ENCODE peak calls at places on chromosomes 4 and X, in eight cellular contexts. X is A549, S is HCT116, C is K562, D is H1, A is endothelial cell of umbilical vein, E is HepG2, Q is GM12878. R is an unnamed sample.

GRCh38 chr4:184453402-184454160 is 20.8 kb downstream of the IRF2 start:
- DNase-seq in X (no peak), S (no peak), C (peak; percentile 23), D (no peak), A (peak; percentile 80), E (no peak), Q (no peak), R (peak; percentile 81)

GRCh38 chr4:94068712-94069111 is 139.0 kb upstream of the SMARCAD1 start:
- DNase-seq in X (no peak), S (no peak), C (no peak), D (no peak), A (no peak), E (no peak), Q (no peak), R (no peak)

GRCh38 chr4:99711657-99712056 is 54.0 kb upstream of the C4orf54 start:
- DNase-seq in X (no peak), S (no peak), C (no peak), D (no peak), A (no peak), E (no peak), Q (no peak), R (no peak)

GRCh38 chr4:173227753-173228152 is 59.1 kb downstream of the GALNT7 start:
- DNase-seq in X (no peak), S (no peak), C (no peak), D (no peak), A (no peak), E (no peak), Q (no peak), R (peak; percentile 14)

GRCh38 chrX:4182010-4182806 is 468.8 kb upstream of the PRKX start:
- DNase-seq in X (no peak), S (no peak), C (no peak), D (peak; percentile 7), A (no peak), E (no peak), Q (no peak), R (no peak)

GRCh38 chrX:96386981-96387380 is 297.7 kb upstream of the DIAPH2 start:
- DNase-seq in X (no peak), S (no peak), C (no peak), D (no peak), A (no peak), E (no peak), Q (no peak), R (no peak)

GRCh38 chr4:78569291-78569821 is 17.8 kb downstream of the ANXA3 start:
- DNase-seq in X (peak; percentile 32), S (peak; percentile 87), C (no peak), D (no peak), A (peak; percentile 80), E (peak; percentile 31), Q (no peak), R (no peak)

GRCh38 chr4:186487726-186488125 is 67.6 kb downstream of the MTNR1A start:
- DNase-seq in X (no peak), S (no peak), C (no peak), D (no peak), A (no peak), E (no peak), Q (no peak), R (no peak)

GRCh38 chrX:15714529-15714928 is 23.5 kb upstream of the CA5B start:
- DNase-seq in X (no peak), S (no peak), C (no peak), D (no peak), A (peak; percentile 57), E (no peak), Q (no peak), R (no peak)

GRCh38 chrX:125940985-125941384 is 225.1 kb downstream of the DCAF12L2 start:
- DNase-seq in X (no peak), S (no peak), C (no peak), D (no peak), A (no peak), E (no peak), Q (no peak), R (no peak)

GRCh38 chrX:44945736-44946135 is 72.7 kb downstream of the KDM6A start:
- DNase-seq in X (no peak), S (no peak), C (peak; percentile 9), D (no peak), A (no peak), E (peak; percentile 10), Q (no peak), R (peak; percentile 3)

GRCh38 chr4:155777971-155778710 is 19.3 kb downstream of the GUCY1B1 start:
- DNase-seq in X (no peak), S (no peak), C (no peak), D (no peak), A (no peak), E (no peak), Q (no peak), R (no peak)

GRCh38 chr4:72468904-72469502 is 100.0 kb downstream of the ADAMTS3 start:
- DNase-seq in X (peak; percentile 0), S (peak; percentile 4), C (peak; percentile 10), D (no peak), A (peak; percentile 46), E (peak; percentile 17), Q (no peak), R (peak; percentile 20)

GRCh38 chr4:124713213-124713592 is 671 bp upstream of the ANKRD50 start:
- DNase-seq in X (peak; percentile 63), S (peak; percentile 79), C (peak; percentile 78), D (peak; percentile 33), A (peak; percentile 81), E (peak; percentile 80), Q (no peak), R (peak; percentile 76)

GRCh38 chr4:124710911-124711310 is 1.6 kb downstream of the ANKRD50 start:
- DNase-seq in X (no peak), S (no peak), C (no peak), D (no peak), A (peak; percentile 50), E (no peak), Q (no peak), R (no peak)

GRCh38 chr4:124712417-124713212 is at the start of gene ANKRD50:
- DNase-seq in X (peak; percentile 64), S (peak; percentile 81), C (peak; percentile 90), D (peak; percentile 87), A (peak; percentile 96), E (peak; percentile 74), Q (no peak), R (peak; percentile 88)

GRCh38 chr4:124710253-124710849 is 2.2 kb downstream of the ANKRD50 start:
- DNase-seq in X (no peak), S (no peak), C (no peak), D (no peak), A (peak; percentile 53), E (no peak), Q (no peak), R (peak; percentile 6)

GRCh38 chr4:124711469-124712416 is 789 bp downstream of the ANKRD50 start:
- DNase-seq in X (peak; percentile 66), S (peak; percentile 41), C (peak; percentile 70), D (peak; percentile 38), A (peak; percentile 77), E (peak; percentile 41), Q (no peak), R (peak; percentile 80)
- TF ChIP-seq POLR2A in X (no peak), S (no peak), C (no peak), D (peak; percentile 87), A (peak; percentile 81), E (no peak), Q (no peak), R (peak; percentile 16)

GRCh38 chrX:79367907-79368306 is 773 bp upstream of the ITM2A start:
- DNase-seq in X (no peak), S (no peak), C (no peak), D (no peak), A (no peak), E (no peak), Q (no peak), R (no peak)
- TF ChIP-seq MAX in X (no peak), S (no peak), C (no peak), D (no peak), A (no peak), E (no peak), Q (no peak), R (no peak)

DNA sequence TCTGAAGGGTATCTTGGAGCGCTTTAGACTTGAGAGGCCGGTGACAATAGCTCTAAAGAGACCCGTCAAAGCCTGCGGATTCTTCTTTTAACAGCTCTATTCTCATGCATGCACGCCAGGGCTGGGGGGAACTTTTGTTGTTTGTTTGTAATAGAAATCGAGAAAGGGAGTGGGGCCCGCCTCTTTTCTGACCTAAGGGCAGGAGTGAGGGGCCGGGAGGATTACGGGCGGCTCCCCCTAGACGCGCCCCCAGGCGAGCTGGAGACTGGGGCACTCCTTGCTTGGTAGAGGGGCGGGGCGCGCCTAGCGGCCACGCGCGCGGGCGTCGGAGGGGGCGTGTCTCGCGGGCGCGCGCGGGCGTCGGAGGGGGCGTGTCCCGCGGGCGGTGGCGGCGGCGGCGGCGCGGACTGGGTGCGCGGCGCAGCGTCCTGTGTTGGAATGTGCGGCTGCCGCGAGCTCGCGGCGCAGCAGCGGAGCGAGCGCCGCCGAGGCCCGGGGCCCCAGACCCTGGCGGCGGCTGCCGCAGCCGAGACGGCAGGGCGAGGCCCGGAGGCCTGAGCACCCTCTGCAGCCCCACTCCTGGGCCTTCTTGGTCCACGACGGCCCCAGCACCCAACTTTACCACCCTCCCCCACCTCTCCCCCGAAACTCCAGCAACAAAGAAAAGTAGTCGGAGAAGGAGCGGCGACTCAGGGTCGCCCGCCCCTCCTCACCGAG is at the start of gene REST:
- DNase-seq in X (peak; percentile 52), S (no peak), C (peak; percentile 85), D (peak; percentile 95), A (peak; percentile 68), E (peak; percentile 21), Q (no peak), R (peak; percentile 84)
- TF ChIP-seq CTCF in X (no peak), S (no peak), C (no peak), D (no peak), A (peak; percentile 0), E (no peak), Q (no peak), R (no peak)

GRCh38 chr4:12674184-12674583 is 810.0 kb downstream of the RAB28 start:
- DNase-seq in X (no peak), S (no peak), C (no peak), D (no peak), A (no peak), E (no peak), Q (no peak), R (no peak)

DNA sequence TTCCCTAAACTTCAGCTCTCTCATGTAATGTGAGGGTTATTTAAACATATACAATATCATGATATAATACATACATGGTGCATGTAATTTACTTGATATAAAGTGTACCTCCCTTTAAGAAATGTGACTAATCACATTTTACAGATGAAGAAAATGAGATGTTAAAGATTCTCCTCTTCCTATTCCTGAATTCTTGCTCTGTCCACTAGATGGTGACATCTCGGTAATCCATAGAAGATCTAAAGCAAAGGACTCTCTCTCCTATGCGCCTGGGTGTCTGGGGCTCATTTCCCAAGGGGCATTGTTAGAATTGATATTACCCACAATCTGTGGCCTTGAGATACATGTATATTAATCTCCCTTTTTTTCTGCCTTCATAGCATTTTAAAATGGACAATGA is 804.9 kb downstream of the RAB28 start:
- DNase-seq in X (no peak), S (peak; percentile 2), C (no peak), D (no peak), A (no peak), E (peak; percentile 2), Q (no peak), R (peak; percentile 33)
- TF ChIP-seq POLR2A in X (no peak), S (no peak), C (no peak), D (no peak), A (no peak), E (no peak), Q (no peak), R (no peak)

GRCh38 chrX:111581086-111581485 is 69.6 kb downstream of the SERTM2 start:
- DNase-seq in X (no peak), S (no peak), C (no peak), D (no peak), A (no peak), E (no peak), Q (no peak), R (no peak)
- TF ChIP-seq MAX in X (no peak), S (no peak), C (no peak), D (no peak), A (no peak), E (no peak), Q (no peak), R (no peak)

GRCh38 chrX:104195489-104196084 is 29.3 kb downstream of the FAM199X start:
- DNase-seq in X (peak; percentile 4), S (peak; percentile 1), C (peak; percentile 12), D (no peak), A (peak; percentile 29), E (peak; percentile 3), Q (no peak), R (peak; percentile 13)
- TF ChIP-seq CTCF in X (peak; percentile 64), S (peak; percentile 46), C (peak; percentile 34), D (peak; percentile 37), A (peak; percentile 42), E (peak; percentile 40), Q (peak; percentile 63), R (peak; percentile 46)